ENCODE peak calls at places on chromosomes 11 and 22, in six cellular contexts. K is nephron progenitor cell, Y is GM06990, G is fibroblast of the aortic adventitia, N is neural progenitor cell, V is stomach. Q is an unnamed sample.

GRCh38 chr11:32366671-32367070 is 68.7 kb downstream of the WT1 start:
- DNase-seq in Y (no peak), N (no peak), G (peak; percentile 52), K (no peak), V (no peak), Q (no peak)

GRCh38 chr11:8025816-8026215 is 38.7 kb downstream of the EIF3F start:
- DNase-seq in N (no peak), V (no peak), K (no peak), G (peak; percentile 86), Y (no peak), Q (no peak)

GRCh38 chr11:10784229-10785145 is 24.2 kb downstream of the EIF4G2 start:
- DNase-seq in K (no peak), N (peak; percentile 66), Y (no peak), V (no peak), G (peak; percentile 47), Q (no peak)

GRCh38 chr22:46102159-46102558 is 48.2 kb upstream of the PPARA start:
- DNase-seq in Y (no peak), N (no peak), G (no peak), V (no peak), K (no peak), Q (no peak)

GRCh38 chr11:108663154-108663877 is 1.6 kb upstream of the DDX10 start:
- DNase-seq in N (no peak), K (no peak), Y (peak; percentile 28), G (no peak), V (no peak), Q (no peak)

GRCh38 chr22:30305519-30305905 is 16.2 kb upstream of the CASTOR1 start:
- DNase-seq in K (no peak), Y (peak; percentile 72), G (peak; percentile 45), N (no peak), V (peak; percentile 62), Q (no peak)

GRCh38 chr11:60982184-60982583 is 10.7 kb downstream of the CD6 start:
- DNase-seq in K (no peak), Y (no peak), G (no peak), V (no peak), N (no peak), Q (peak; percentile 29)

GRCh38 chr11:32309541-32310217 is 125.7 kb downstream of the WT1 start:
- DNase-seq in Y (no peak), V (no peak), N (no peak), K (no peak), G (no peak), Q (no peak)

GRCh38 chr11:9386901-9387300 is 2.4 kb downstream of the IPO7 start:
- DNase-seq in Y (no peak), N (no peak), K (no peak), G (no peak), V (no peak), Q (no peak)

GRCh38 chr11:75014129-75014528 is 25.4 kb downstream of the NEU3 start:
- DNase-seq in N (no peak), K (no peak), Y (no peak), V (no peak), G (peak; percentile 79), Q (no peak)

GRCh38 chr22:26800858-26801257 is 143.5 kb downstream of the MIAT start:
- DNase-seq in K (peak; percentile 74), G (no peak), Y (no peak), N (peak; percentile 88), V (no peak), Q (no peak)

GRCh38 chr22:45884201-45885067 is 92.5 kb downstream of the WNT7B start:
- DNase-seq in K (no peak), N (no peak), Y (no peak), V (no peak), G (no peak), Q (peak; percentile 77)

GRCh38 chr11:43486141-43486540 is 127.4 kb downstream of the TTC17 start:
- DNase-seq in V (no peak), G (no peak), Y (no peak), K (no peak), N (no peak), Q (no peak)

GRCh38 chr11:561148-562003 is 606 bp downstream of the RASSF7 start:
- DNase-seq in K (peak; percentile 53), V (peak; percentile 89), Y (no peak), G (no peak), N (no peak), Q (no peak)

GRCh38 chr11:117817213-117818035 is 7.1 kb downstream of the FXYD2 start:
- DNase-seq in V (peak; percentile 79), N (peak; percentile 89), G (peak; percentile 78), K (peak; percentile 94), Y (no peak), Q (peak; percentile 74)

GRCh38 chr22:36238348-36239149 is 778 bp downstream of the APOL2 start:
- DNase-seq in G (no peak), N (no peak), V (no peak), Y (no peak), K (no peak), Q (no peak)

GRCh38 chr22:20550851-20551744 is 43.7 kb downstream of the MED15 start:
- DNase-seq in N (peak; percentile 59), K (no peak), V (no peak), G (peak; percentile 78), Y (peak; percentile 48), Q (peak; percentile 74)

GRCh38 chr11:132186699-132187098 is 816.3 kb downstream of the NTM start:
- DNase-seq in K (peak; percentile 37), Y (no peak), V (no peak), N (peak; percentile 23), G (no peak), Q (no peak)
- TF ChIP-seq CTCF in K (peak; percentile 48), Y (peak; percentile 59), V (no peak), N (peak; percentile 50), G (peak; percentile 17), Q (peak; percentile 59)

GRCh38 chr22:42473484-42474193 is 41.4 kb upstream of the NFAM1 start:
- DNase-seq in G (peak; percentile 73), N (peak; percentile 74), Y (no peak), V (no peak), K (no peak), Q (no peak)
- TF ChIP-seq CTCF in G (peak; percentile 75), N (peak; percentile 76), Y (peak; percentile 70), V (peak; percentile 47), K (peak; percentile 78), Q (peak; percentile 83)

DNA sequence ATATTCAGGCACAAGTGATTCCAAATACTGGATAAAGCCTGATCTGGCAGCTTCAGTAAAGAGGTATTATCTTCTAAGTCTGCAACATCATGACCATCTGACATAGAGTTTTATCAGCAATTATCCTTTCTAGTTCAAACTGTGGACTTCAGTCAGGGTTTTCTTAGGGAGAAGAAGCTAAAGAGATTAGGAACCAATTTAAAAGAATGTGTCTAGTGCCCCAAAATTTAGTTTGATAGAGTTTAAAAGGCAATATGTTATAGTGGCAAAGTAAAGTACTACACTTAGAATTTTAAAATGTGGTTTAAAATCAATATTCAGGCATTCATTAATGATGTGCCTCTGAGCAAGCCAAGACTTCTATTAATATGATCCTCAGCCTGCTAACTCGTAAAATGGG is 5.4 kb downstream of the PAK1 start:
- DNase-seq in V (no peak), Y (no peak), G (no peak), N (no peak), K (no peak), Q (no peak)
- TF ChIP-seq CTCF in V (no peak), Y (no peak), G (no peak), N (no peak), K (no peak), Q (no peak)

GRCh38 chr11:65546217-65546958 is 11.8 kb downstream of the LTBP3 start:
- DNase-seq in G (no peak), K (peak; percentile 99), Y (peak; percentile 92), V (peak; percentile 98), N (peak; percentile 94), Q (no peak)

GRCh38 chr11:65545853-65546216 is 12.3 kb downstream of the LTBP3 start:
- DNase-seq in N (no peak), V (no peak), K (no peak), G (no peak), Y (no peak), Q (no peak)

GRCh38 chr11:65549088-65549487 is 9.1 kb downstream of the LTBP3 start:
- DNase-seq in G (no peak), Y (no peak), V (no peak), N (no peak), K (no peak), Q (no peak)

GRCh38 chr11:65551572-65552398 is 6.4 kb downstream of the LTBP3 start:
- DNase-seq in Y (peak; percentile 84), G (no peak), K (peak; percentile 62), V (peak; percentile 81), N (peak; percentile 70), Q (no peak)

GRCh38 chr11:65547446-65548125 is 10.6 kb downstream of the LTBP3 start:
- DNase-seq in N (no peak), V (no peak), K (no peak), G (no peak), Y (no peak), Q (no peak)
- TF ChIP-seq CTCF in N (peak; percentile 45), V (no peak), K (no peak), G (no peak), Y (no peak), Q (no peak)

GRCh38 chr11:12189543-12190235 is 79.3 kb downstream of the MICAL2 start:
- DNase-seq in N (no peak), K (no peak), Y (no peak), V (no peak), G (no peak), Q (no peak)
- TF ChIP-seq CTCF in N (no peak), K (no peak), Y (no peak), V (no peak), G (no peak), Q (no peak)